ENCODE peak calls at places on chromosomes 16 and 17, in five cellular contexts. P is endothelial cell of umbilical vein, K is nephron progenitor cell, Q is upper lobe of left lung, N is OCI-LY7. I is an unnamed sample.

GRCh38 chr16:57704011-57704904 is 9.7 kb downstream of the DRC7 start:
- DNase-seq in N (no peak), Q (no peak), P (no peak), K (no peak), I (no peak)

GRCh38 chr17:78343433-78344201 is 16.3 kb downstream of the SOCS3 start:
- DNase-seq in N (peak), P (no peak), Q (peak), K (no peak), I (peak)

GRCh38 chr17:79842656-79843474 is 3.6 kb upstream of the CBX4 start:
- DNase-seq in N (no peak), P (peak), Q (no peak), K (peak), I (no peak)

GRCh38 chr16:3716831-3717234 is 491 bp downstream of the TRAP1 start:
- DNase-seq in N (peak), Q (peak), P (peak), K (no peak), I (peak)

GRCh38 chr16:2968368-2968737 is 795 bp upstream of the PAQR4 start:
- DNase-seq in K (no peak), Q (no peak), N (peak), P (no peak), I (no peak)

GRCh38 chr17:27439342-27439741 is 16.9 kb upstream of the KSR1 start:
- DNase-seq in P (no peak), N (no peak), Q (no peak), K (no peak), I (no peak)

GRCh38 chr17:17304521-17304985 is 1.4 kb downstream of the NT5M start:
- DNase-seq in N (peak), K (no peak), P (no peak), Q (no peak), I (no peak)

GRCh38 chr16:88540346-88540977 is 29.7 kb upstream of the ZC3H18 start:
- DNase-seq in N (no peak), K (no peak), P (no peak), Q (no peak), I (no peak)

GRCh38 chr16:88064011-88064888 is 113.0 kb downstream of the BANP start:
- DNase-seq in Q (no peak), K (no peak), P (no peak), N (no peak), I (no peak)

GRCh38 chr16:1527836-1528811 is 5.3 kb upstream of the TMEM204 start:
- DNase-seq in N (no peak), K (no peak), P (peak), Q (no peak), I (no peak)

GRCh38 chr16:89324056-89325010 is 106.8 kb downstream of the ZNF778 start:
- DNase-seq in Q (peak), N (no peak), P (no peak), K (no peak), I (no peak)

GRCh38 chr17:15143524-15143923 is 121.6 kb downstream of the PMP22 start:
- DNase-seq in K (no peak), N (no peak), P (no peak), Q (no peak), I (no peak)

GRCh38 chr16:21162661-21163151 is 4.2 kb downstream of the LDAF1 start:
- DNase-seq in Q (no peak), K (no peak), P (no peak), N (no peak), I (no peak)

GRCh38 chr16:3878610-3879009 is 1.9 kb downstream of the CREBBP start:
- DNase-seq in P (no peak), K (no peak), Q (no peak), N (peak), I (no peak)

GRCh38 chr16:75138636-75139035 is 9.7 kb upstream of the ZFP1 start:
- DNase-seq in K (no peak), Q (no peak), N (no peak), P (no peak), I (no peak)

GRCh38 chr16:75491876-75492275 is 3.4 kb downstream of the CHST6 start:
- DNase-seq in P (no peak), Q (no peak), N (peak), K (no peak), I (peak)

GRCh38 chr16:70738083-70738977 is 52.5 kb upstream of the MTSS2 start:
- DNase-seq in P (peak), K (peak), Q (peak), N (peak), I (peak)

GRCh38 chr16:67342616-67343015 is 16.0 kb downstream of the LRRC36 start:
- DNase-seq in P (no peak), K (no peak), Q (no peak), N (no peak), I (no peak)

GRCh38 chr17:30244853-30245385 is 9.4 kb upstream of the SLC6A4 start:
- DNase-seq in N (no peak), K (no peak), Q (no peak), P (no peak), I (no peak)

GRCh38 chr16:2874032-2874431 is 9.0 kb upstream of the FLYWCH2 start:
- DNase-seq in N (no peak), Q (no peak), P (no peak), K (no peak), I (no peak)

GRCh38 chr16:12340151-12340733 is 363.7 kb downstream of the SNX29 start:
- DNase-seq in Q (no peak), K (no peak), N (peak), P (peak), I (peak)

GRCh38 chr16:57289391-57290257 is 5.2 kb upstream of the PLLP start:
- DNase-seq in K (no peak), N (no peak), P (no peak), Q (no peak), I (no peak)

GRCh38 chr16:11319529-11320146 is 25.6 kb upstream of the RMI2 start:
- DNase-seq in N (peak), K (no peak), P (no peak), Q (no peak), I (peak)

GRCh38 chr16:49012961-49013726 is 268.5 kb downstream of the CBLN1 start:
- DNase-seq in N (no peak), K (no peak), P (no peak), Q (no peak), I (no peak)

GRCh38 chr17:21076242-21076641 is 33.4 kb upstream of the USP22 start:
- DNase-seq in Q (no peak), N (no peak), P (no peak), K (no peak), I (no peak)

GRCh38 chr17:13957636-13958035 is 111.7 kb upstream of the COX10 start:
- DNase-seq in N (no peak), P (no peak), Q (no peak), K (no peak), I (no peak)

GRCh38 chr16:69406780-69407331 is 17.6 kb upstream of the CYB5B start:
- DNase-seq in N (peak), Q (no peak), P (no peak), K (no peak), I (no peak)

GRCh38 chr17:75005291-75005690 is 7.2 kb upstream of the MRPL58 start:
- DNase-seq in P (no peak), K (no peak), Q (no peak), N (no peak), I (no peak)

GRCh38 chr16:53415504-53415903 is 18.8 kb upstream of the RBL2 start:
- DNase-seq in P (no peak), Q (peak), N (no peak), K (no peak), I (peak)

GRCh38 chr17:8941520-8941919 is 24.0 kb downstream of the PIK3R5 start:
- DNase-seq in K (no peak), P (no peak), N (no peak), Q (no peak), I (no peak)

DNA sequence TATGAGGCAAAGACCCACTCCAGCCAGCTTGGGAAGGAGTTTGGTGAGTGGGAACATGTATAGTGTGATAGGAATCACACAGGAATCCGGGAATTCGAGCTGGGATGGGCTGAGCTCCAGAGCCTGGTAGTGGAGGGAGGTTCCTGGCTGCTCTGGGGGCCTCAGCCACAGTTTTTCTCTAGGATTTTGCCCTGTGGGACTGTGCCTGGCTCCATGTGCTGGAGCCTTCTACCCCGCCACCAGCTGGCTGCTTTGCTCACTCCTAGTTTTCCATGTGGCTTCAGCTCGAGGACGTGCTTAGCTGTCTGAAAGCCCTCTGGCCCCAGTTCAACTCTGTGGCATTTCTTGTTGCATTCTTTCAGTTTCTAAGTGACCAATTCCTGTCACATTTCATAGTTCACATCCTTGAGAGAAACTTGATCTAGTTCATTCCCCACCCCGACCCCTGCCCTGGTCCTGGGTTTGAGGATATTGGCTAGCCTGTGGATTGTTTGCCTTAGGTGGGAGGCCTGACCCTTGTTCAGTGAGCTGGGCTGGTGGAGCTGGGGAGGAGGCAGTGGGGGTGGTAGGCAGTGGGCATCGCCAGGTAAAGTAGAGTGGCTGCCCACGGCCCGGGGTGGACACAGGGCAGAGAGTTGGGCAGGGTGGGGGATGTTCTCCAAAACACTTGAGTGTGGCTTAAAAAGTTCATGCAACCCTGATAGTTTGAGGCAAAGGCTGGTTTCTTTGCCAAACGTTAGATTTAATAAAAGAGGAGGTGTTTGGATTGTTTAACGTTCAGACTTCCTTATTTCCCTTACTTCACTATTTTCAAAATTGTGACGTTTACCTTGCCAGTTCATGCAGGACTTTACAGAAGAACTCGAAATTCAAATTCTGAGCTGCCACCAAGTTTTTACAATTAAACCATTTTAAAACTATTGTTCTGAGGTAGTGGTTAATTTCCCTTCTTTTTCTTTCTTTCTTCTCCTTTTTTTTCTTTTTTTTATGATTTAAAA is 5.2 kb downstream of the SEC14L1 start:
- DNase-seq in N (peak), P (peak), Q (peak), K (peak), I (peak)
- TF ChIP-seq CTCF in N (no peak), P (peak), Q (no peak), K (no peak), I (no peak)

DNA sequence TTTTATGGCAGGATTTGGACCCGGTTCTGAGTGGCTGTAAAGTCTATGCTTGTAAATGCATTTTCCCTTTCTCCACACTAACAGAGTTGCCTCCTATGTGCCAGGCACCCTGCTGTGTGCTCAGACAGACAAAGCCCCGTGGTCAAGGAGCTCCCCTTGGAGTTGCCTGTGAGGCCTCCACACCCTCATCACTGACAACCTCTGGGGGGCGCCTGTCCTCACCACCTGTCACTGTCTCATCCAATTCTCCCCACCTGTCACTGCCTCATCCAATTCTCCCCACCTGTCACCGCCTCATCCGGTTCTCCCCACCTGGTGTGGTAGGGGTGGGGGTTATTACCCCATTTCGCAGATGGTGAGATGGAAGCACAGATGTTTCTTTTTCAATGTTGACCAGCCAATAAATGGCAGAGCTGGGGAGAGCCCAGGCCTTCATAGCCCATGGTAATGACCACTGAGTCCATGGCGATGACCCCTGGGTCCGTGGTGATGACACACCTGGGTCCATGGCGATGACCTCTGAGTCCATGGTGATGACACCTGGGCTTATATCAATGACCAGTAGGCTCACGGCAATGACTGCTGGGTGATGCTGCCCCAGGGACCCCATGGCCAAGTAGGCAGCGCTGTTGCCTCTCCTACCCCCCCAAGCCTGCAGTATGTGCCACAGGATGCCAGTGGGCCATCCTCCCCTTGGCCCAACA is 150.1 kb downstream of the IRF8 start:
- DNase-seq in Q (no peak), P (no peak), N (peak), K (no peak), I (no peak)
- TF ChIP-seq CTCF in Q (no peak), P (no peak), N (peak), K (no peak), I (no peak)

DNA sequence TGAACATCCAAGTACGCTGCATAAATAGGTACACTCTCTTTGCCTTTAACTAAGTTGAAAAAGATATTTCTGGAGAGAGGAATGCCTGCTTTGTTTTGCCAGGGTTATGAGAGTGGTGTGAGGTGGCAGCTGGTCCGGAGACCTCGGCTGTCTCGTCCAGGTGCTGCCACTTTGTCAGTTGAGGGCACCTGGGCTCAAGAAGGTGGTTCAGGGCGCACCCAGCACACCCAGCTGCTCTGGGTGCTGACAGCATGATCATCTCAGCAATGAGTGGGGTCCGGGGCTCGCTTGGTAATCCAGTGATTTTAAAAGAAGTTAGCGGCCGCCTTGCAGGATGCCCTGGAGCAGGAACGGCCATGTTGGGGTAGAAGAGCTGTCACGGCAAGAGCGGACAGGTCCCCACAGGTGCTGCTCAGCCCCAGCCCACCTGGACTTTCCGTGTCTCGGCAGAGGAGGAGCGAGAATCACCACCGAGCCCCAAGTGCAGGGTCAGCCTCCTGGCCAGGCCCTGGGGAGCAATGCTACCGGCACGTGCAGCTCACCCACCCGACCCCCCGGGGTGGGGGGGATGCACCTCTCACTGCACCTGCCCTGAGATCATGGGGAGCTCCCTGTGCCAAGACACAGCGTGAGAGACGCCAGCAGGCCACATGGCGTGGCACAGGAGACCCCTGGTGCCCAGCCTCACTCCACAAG is 67.4 kb upstream of the CHMP6 start:
- DNase-seq in P (no peak), K (no peak), Q (no peak), N (no peak), I (no peak)
- TF ChIP-seq CTCF in P (no peak), K (no peak), Q (no peak), N (no peak), I (no peak)

DNA sequence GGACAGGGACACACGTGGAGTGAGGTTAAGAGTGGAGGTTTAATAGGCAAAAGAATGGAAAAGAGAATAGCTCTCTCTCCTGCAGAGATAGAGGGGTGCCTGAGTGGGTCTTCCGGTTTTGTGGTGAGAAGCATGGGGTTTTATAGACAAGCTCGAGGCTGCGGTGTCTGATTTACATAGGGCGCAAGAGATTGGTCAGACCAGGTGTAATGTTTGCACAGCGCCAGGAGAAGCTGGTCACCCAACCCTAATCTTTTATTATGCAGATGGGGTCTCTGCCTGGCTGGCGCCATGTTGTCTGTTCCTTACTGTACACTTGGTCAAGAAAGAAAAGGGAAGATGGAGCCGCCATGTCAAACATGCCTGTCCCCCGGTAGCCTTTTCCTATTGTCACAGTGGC is 44.5 kb upstream of the MLYCD start:
- DNase-seq in K (no peak), Q (no peak), P (no peak), N (no peak), I (no peak)
- TF ChIP-seq CTCF in K (no peak), Q (no peak), P (no peak), N (no peak), I (no peak)

GRCh38 chr16:84503751-84504395 is 586 bp downstream of the MEAK7 start:
- DNase-seq in Q (no peak), P (peak), K (no peak), N (no peak), I (no peak)

GRCh38 chr16:84502581-84502980 is 1.9 kb downstream of the MEAK7 start:
- DNase-seq in K (no peak), N (no peak), Q (no peak), P (no peak), I (no peak)

GRCh38 chr16:84502075-84502474 is 2.4 kb downstream of the MEAK7 start:
- DNase-seq in P (no peak), N (no peak), K (no peak), Q (peak), I (no peak)

GRCh38 chr16:84505249-84506156 is 1.0 kb upstream of the MEAK7 start:
- DNase-seq in P (no peak), N (peak), K (no peak), Q (peak), I (no peak)

GRCh38 chr16:84504420-84505248 is at the start of gene MEAK7:
- DNase-seq in N (peak), P (peak), K (peak), Q (peak), I (peak)
- TF ChIP-seq CTCF in N (peak), P (no peak), K (no peak), Q (peak), I (no peak)

DNA sequence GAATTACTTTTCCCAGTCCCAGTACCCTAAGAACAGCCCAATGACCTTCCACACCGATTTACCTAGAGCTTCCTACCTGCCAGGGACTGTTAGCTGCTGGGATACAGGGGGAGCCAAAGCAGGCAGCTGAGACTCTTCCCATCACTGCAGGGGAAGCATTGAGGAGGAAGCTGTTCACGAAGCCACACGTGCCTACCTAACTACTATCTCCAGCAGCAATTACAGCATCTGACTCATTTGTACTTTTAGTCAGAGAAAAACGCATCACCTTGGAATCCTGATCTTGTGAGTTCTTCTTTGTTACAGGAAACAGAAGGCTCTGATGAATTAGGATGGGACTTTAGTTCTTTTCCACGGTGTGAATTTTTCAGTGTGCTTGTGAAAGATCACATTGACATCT is 113.7 kb upstream of the DHX40 start:
- DNase-seq in N (no peak), P (no peak), K (no peak), Q (no peak), I (no peak)
- TF ChIP-seq CTCF in N (no peak), P (no peak), K (no peak), Q (no peak), I (no peak)

DNA sequence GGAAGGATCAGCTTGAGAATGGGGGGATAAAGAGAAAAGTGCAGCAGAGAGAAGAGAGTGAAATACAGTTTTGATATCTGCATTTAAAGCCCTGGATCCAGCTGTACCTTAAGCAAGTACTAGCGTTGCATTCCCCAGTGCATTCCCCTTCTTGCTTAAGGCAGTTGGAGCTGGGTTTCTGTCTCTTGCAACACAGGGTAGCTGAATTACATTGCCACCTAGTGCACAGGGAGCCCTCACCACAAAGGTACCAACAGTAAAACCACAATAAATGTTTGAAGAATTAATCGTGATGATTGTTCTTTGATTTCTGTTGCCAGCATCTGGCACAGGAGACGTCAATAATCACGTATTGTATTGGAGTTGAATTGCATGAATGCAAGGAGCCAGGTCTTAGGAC is 588.7 kb downstream of the RBFOX1 start:
- DNase-seq in P (no peak), N (no peak), K (no peak), Q (no peak), I (no peak)
- TF ChIP-seq CTCF in P (no peak), N (no peak), K (no peak), Q (no peak), I (no peak)

DNA sequence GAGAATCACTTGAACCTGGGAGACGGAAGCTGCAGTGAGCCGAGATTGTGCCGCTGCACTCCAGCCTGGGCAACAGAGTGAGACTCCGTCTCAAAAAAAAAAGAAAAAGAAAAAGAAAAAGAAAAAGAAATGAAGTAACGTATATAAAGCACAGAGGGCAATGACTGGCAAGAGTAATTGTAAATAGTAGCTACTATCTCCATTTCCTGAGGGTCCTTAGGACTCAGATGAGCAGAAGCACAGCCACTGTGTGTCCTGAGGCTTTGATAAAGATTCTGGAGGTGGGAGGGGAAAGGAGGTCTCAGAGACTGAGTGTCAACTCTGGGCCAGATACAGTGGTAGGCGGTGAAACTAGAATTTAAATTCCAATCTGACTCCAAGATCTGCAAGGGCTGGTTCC is 45.8 kb downstream of the TBX4 start:
- DNase-seq in Q (no peak), P (no peak), K (no peak), N (no peak), I (no peak)
- TF ChIP-seq CTCF in Q (no peak), P (no peak), K (no peak), N (no peak), I (no peak)